ENCODE peak calls at places on chromosome 13, in seven cellular contexts. One of them, this sample, is unnamed.

GRCh38 chr13:37207646-37208045 is 102.2 kb upstream of the CSNK1A1L start:
- DNase-seq in NCI-H1092 treated with DMSO at 0.1 percent for 48 hours: no peak
- DNase-seq in astrocyte of the spinal cord: peak
- DNase-seq in Kasumi-1: no peak
- DNase-seq in HS-27A: no peak
- DNase-seq in activated CD8-positive, alpha-beta memory T cell treated with anti-CD3 and anti-CD28 coated beads, Interleukin-2, amount 50 U/mL, for 48 hours: no peak
- DNase-seq in stimulated activated CD4-positive, alpha-beta T cell treated with anti-CD3 and anti-CD28 coated beads, Interleukin-15, amount 100 ng/mL, for 1 hour: no peak
- DNase-seq in this sample: no peak

GRCh38 chr13:87129602-87130300 is 541.4 kb upstream of the SLITRK5 start:
- DNase-seq in activated CD8-positive, alpha-beta memory T cell treated with anti-CD3 and anti-CD28 coated beads, Interleukin-2, amount 50 U/mL, for 48 hours: no peak
- DNase-seq in NCI-H1092 treated with DMSO at 0.1 percent for 48 hours: no peak
- DNase-seq in Kasumi-1: no peak
- DNase-seq in astrocyte of the spinal cord: peak
- DNase-seq in HS-27A: no peak
- DNase-seq in stimulated activated CD4-positive, alpha-beta T cell treated with anti-CD3 and anti-CD28 coated beads, Interleukin-15, amount 100 ng/mL, for 1 hour: no peak
- DNase-seq in this sample: peak

GRCh38 chr13:87680298-87680697 is 9.1 kb downstream of the SLITRK5 start:
- DNase-seq in Kasumi-1: no peak
- DNase-seq in HS-27A: no peak
- DNase-seq in astrocyte of the spinal cord: peak
- DNase-seq in activated CD8-positive, alpha-beta memory T cell treated with anti-CD3 and anti-CD28 coated beads, Interleukin-2, amount 50 U/mL, for 48 hours: no peak
- DNase-seq in stimulated activated CD4-positive, alpha-beta T cell treated with anti-CD3 and anti-CD28 coated beads, Interleukin-15, amount 100 ng/mL, for 1 hour: no peak
- DNase-seq in NCI-H1092 treated with DMSO at 0.1 percent for 48 hours: peak
- DNase-seq in this sample: peak

GRCh38 chr13:113596321-113597200 is 12.0 kb downstream of the TFDP1 start:
- DNase-seq in Kasumi-1: no peak
- DNase-seq in NCI-H1092 treated with DMSO at 0.1 percent for 48 hours: no peak
- DNase-seq in stimulated activated CD4-positive, alpha-beta T cell treated with anti-CD3 and anti-CD28 coated beads, Interleukin-15, amount 100 ng/mL, for 1 hour: no peak
- DNase-seq in astrocyte of the spinal cord: no peak
- DNase-seq in activated CD8-positive, alpha-beta memory T cell treated with anti-CD3 and anti-CD28 coated beads, Interleukin-2, amount 50 U/mL, for 48 hours: peak
- DNase-seq in HS-27A: no peak
- DNase-seq in this sample: no peak

GRCh38 chr13:28918030-28918429 is 97.9 kb downstream of the MTUS2 start:
- DNase-seq in Kasumi-1: no peak
- DNase-seq in NCI-H1092 treated with DMSO at 0.1 percent for 48 hours: no peak
- DNase-seq in activated CD8-positive, alpha-beta memory T cell treated with anti-CD3 and anti-CD28 coated beads, Interleukin-2, amount 50 U/mL, for 48 hours: no peak
- DNase-seq in astrocyte of the spinal cord: no peak
- DNase-seq in HS-27A: no peak
- DNase-seq in stimulated activated CD4-positive, alpha-beta T cell treated with anti-CD3 and anti-CD28 coated beads, Interleukin-15, amount 100 ng/mL, for 1 hour: no peak
- DNase-seq in this sample: no peak

GRCh38 chr13:41909524-41909923 is 51.4 kb downstream of the VWA8 start:
- DNase-seq in HS-27A: no peak
- DNase-seq in stimulated activated CD4-positive, alpha-beta T cell treated with anti-CD3 and anti-CD28 coated beads, Interleukin-15, amount 100 ng/mL, for 1 hour: no peak
- DNase-seq in astrocyte of the spinal cord: no peak
- DNase-seq in Kasumi-1: no peak
- DNase-seq in activated CD8-positive, alpha-beta memory T cell treated with anti-CD3 and anti-CD28 coated beads, Interleukin-2, amount 50 U/mL, for 48 hours: no peak
- DNase-seq in NCI-H1092 treated with DMSO at 0.1 percent for 48 hours: no peak
- DNase-seq in this sample: no peak

GRCh38 chr13:65336916-65337315 is 1893.2 kb downstream of the PCDH9 start:
- DNase-seq in NCI-H1092 treated with DMSO at 0.1 percent for 48 hours: peak
- DNase-seq in stimulated activated CD4-positive, alpha-beta T cell treated with anti-CD3 and anti-CD28 coated beads, Interleukin-15, amount 100 ng/mL, for 1 hour: no peak
- DNase-seq in Kasumi-1: no peak
- DNase-seq in astrocyte of the spinal cord: peak
- DNase-seq in HS-27A: no peak
- DNase-seq in activated CD8-positive, alpha-beta memory T cell treated with anti-CD3 and anti-CD28 coated beads, Interleukin-2, amount 50 U/mL, for 48 hours: no peak
- DNase-seq in this sample: no peak

GRCh38 chr13:95571941-95572340 is 19.4 kb downstream of the CLDN10 start:
- DNase-seq in NCI-H1092 treated with DMSO at 0.1 percent for 48 hours: no peak
- DNase-seq in activated CD8-positive, alpha-beta memory T cell treated with anti-CD3 and anti-CD28 coated beads, Interleukin-2, amount 50 U/mL, for 48 hours: no peak
- DNase-seq in stimulated activated CD4-positive, alpha-beta T cell treated with anti-CD3 and anti-CD28 coated beads, Interleukin-15, amount 100 ng/mL, for 1 hour: no peak
- DNase-seq in Kasumi-1: no peak
- DNase-seq in HS-27A: no peak
- DNase-seq in astrocyte of the spinal cord: no peak
- DNase-seq in this sample: no peak

GRCh38 chr13:54890976-54891375 is 1862.4 kb downstream of the OLFM4 start:
- DNase-seq in HS-27A: no peak
- DNase-seq in Kasumi-1: no peak
- DNase-seq in astrocyte of the spinal cord: no peak
- DNase-seq in NCI-H1092 treated with DMSO at 0.1 percent for 48 hours: no peak
- DNase-seq in stimulated activated CD4-positive, alpha-beta T cell treated with anti-CD3 and anti-CD28 coated beads, Interleukin-15, amount 100 ng/mL, for 1 hour: no peak
- DNase-seq in activated CD8-positive, alpha-beta memory T cell treated with anti-CD3 and anti-CD28 coated beads, Interleukin-2, amount 50 U/mL, for 48 hours: no peak
- DNase-seq in this sample: no peak

GRCh38 chr13:37403776-37404497 is 194.6 kb downstream of the POSTN start:
- DNase-seq in Kasumi-1: no peak
- DNase-seq in NCI-H1092 treated with DMSO at 0.1 percent for 48 hours: no peak
- DNase-seq in astrocyte of the spinal cord: peak
- DNase-seq in HS-27A: no peak
- DNase-seq in stimulated activated CD4-positive, alpha-beta T cell treated with anti-CD3 and anti-CD28 coated beads, Interleukin-15, amount 100 ng/mL, for 1 hour: no peak
- DNase-seq in activated CD8-positive, alpha-beta memory T cell treated with anti-CD3 and anti-CD28 coated beads, Interleukin-2, amount 50 U/mL, for 48 hours: no peak
- DNase-seq in this sample: no peak

GRCh38 chr13:76672422-76672821 is 213.8 kb downstream of the KCTD12 start:
- DNase-seq in stimulated activated CD4-positive, alpha-beta T cell treated with anti-CD3 and anti-CD28 coated beads, Interleukin-15, amount 100 ng/mL, for 1 hour: no peak
- DNase-seq in astrocyte of the spinal cord: peak
- DNase-seq in activated CD8-positive, alpha-beta memory T cell treated with anti-CD3 and anti-CD28 coated beads, Interleukin-2, amount 50 U/mL, for 48 hours: no peak
- DNase-seq in NCI-H1092 treated with DMSO at 0.1 percent for 48 hours: no peak
- DNase-seq in HS-27A: no peak
- DNase-seq in Kasumi-1: no peak
- DNase-seq in this sample: no peak

GRCh38 chr13:24106429-24106828 is 54.1 kb upstream of the SPATA13 start:
- DNase-seq in astrocyte of the spinal cord: no peak
- DNase-seq in Kasumi-1: no peak
- DNase-seq in NCI-H1092 treated with DMSO at 0.1 percent for 48 hours: no peak
- DNase-seq in stimulated activated CD4-positive, alpha-beta T cell treated with anti-CD3 and anti-CD28 coated beads, Interleukin-15, amount 100 ng/mL, for 1 hour: no peak
- DNase-seq in activated CD8-positive, alpha-beta memory T cell treated with anti-CD3 and anti-CD28 coated beads, Interleukin-2, amount 50 U/mL, for 48 hours: no peak
- DNase-seq in HS-27A: no peak
- DNase-seq in this sample: no peak

GRCh38 chr13:72716776-72717175 is 10.7 kb downstream of the MZT1 start:
- DNase-seq in activated CD8-positive, alpha-beta memory T cell treated with anti-CD3 and anti-CD28 coated beads, Interleukin-2, amount 50 U/mL, for 48 hours: no peak
- DNase-seq in HS-27A: no peak
- DNase-seq in Kasumi-1: no peak
- DNase-seq in stimulated activated CD4-positive, alpha-beta T cell treated with anti-CD3 and anti-CD28 coated beads, Interleukin-15, amount 100 ng/mL, for 1 hour: no peak
- DNase-seq in NCI-H1092 treated with DMSO at 0.1 percent for 48 hours: no peak
- DNase-seq in astrocyte of the spinal cord: no peak
- DNase-seq in this sample: no peak

GRCh38 chr13:95533545-95534135 is 18.9 kb upstream of the CLDN10 start:
- DNase-seq in astrocyte of the spinal cord: no peak
- DNase-seq in NCI-H1092 treated with DMSO at 0.1 percent for 48 hours: no peak
- DNase-seq in activated CD8-positive, alpha-beta memory T cell treated with anti-CD3 and anti-CD28 coated beads, Interleukin-2, amount 50 U/mL, for 48 hours: no peak
- DNase-seq in stimulated activated CD4-positive, alpha-beta T cell treated with anti-CD3 and anti-CD28 coated beads, Interleukin-15, amount 100 ng/mL, for 1 hour: no peak
- DNase-seq in HS-27A: no peak
- DNase-seq in Kasumi-1: no peak
- DNase-seq in this sample: no peak

GRCh38 chr13:72959643-72960042 is 99.2 kb upstream of the KLF5 start:
- DNase-seq in astrocyte of the spinal cord: peak
- DNase-seq in stimulated activated CD4-positive, alpha-beta T cell treated with anti-CD3 and anti-CD28 coated beads, Interleukin-15, amount 100 ng/mL, for 1 hour: no peak
- DNase-seq in Kasumi-1: no peak
- DNase-seq in NCI-H1092 treated with DMSO at 0.1 percent for 48 hours: no peak
- DNase-seq in HS-27A: no peak
- DNase-seq in activated CD8-positive, alpha-beta memory T cell treated with anti-CD3 and anti-CD28 coated beads, Interleukin-2, amount 50 U/mL, for 48 hours: no peak
- DNase-seq in this sample: no peak

GRCh38 chr13:102555914-102556553 is 40.8 kb upstream of the TPP2 start:
- DNase-seq in NCI-H1092 treated with DMSO at 0.1 percent for 48 hours: peak
- DNase-seq in HS-27A: no peak
- DNase-seq in activated CD8-positive, alpha-beta memory T cell treated with anti-CD3 and anti-CD28 coated beads, Interleukin-2, amount 50 U/mL, for 48 hours: no peak
- DNase-seq in Kasumi-1: peak
- DNase-seq in stimulated activated CD4-positive, alpha-beta T cell treated with anti-CD3 and anti-CD28 coated beads, Interleukin-15, amount 100 ng/mL, for 1 hour: no peak
- DNase-seq in astrocyte of the spinal cord: peak
- DNase-seq in this sample: peak

GRCh38 chr13:60018536-60018935 is 145.2 kb downstream of the DIAPH3 start:
- DNase-seq in NCI-H1092 treated with DMSO at 0.1 percent for 48 hours: no peak
- DNase-seq in astrocyte of the spinal cord: no peak
- DNase-seq in HS-27A: no peak
- DNase-seq in Kasumi-1: no peak
- DNase-seq in activated CD8-positive, alpha-beta memory T cell treated with anti-CD3 and anti-CD28 coated beads, Interleukin-2, amount 50 U/mL, for 48 hours: no peak
- DNase-seq in stimulated activated CD4-positive, alpha-beta T cell treated with anti-CD3 and anti-CD28 coated beads, Interleukin-15, amount 100 ng/mL, for 1 hour: no peak
- DNase-seq in this sample: no peak

GRCh38 chr13:75603038-75603437 is 33.1 kb upstream of the LMO7 start:
- DNase-seq in astrocyte of the spinal cord: no peak
- DNase-seq in HS-27A: no peak
- DNase-seq in NCI-H1092 treated with DMSO at 0.1 percent for 48 hours: no peak
- DNase-seq in activated CD8-positive, alpha-beta memory T cell treated with anti-CD3 and anti-CD28 coated beads, Interleukin-2, amount 50 U/mL, for 48 hours: no peak
- DNase-seq in Kasumi-1: no peak
- DNase-seq in stimulated activated CD4-positive, alpha-beta T cell treated with anti-CD3 and anti-CD28 coated beads, Interleukin-15, amount 100 ng/mL, for 1 hour: no peak
- DNase-seq in this sample: no peak

GRCh38 chr13:112690242-112690943 is 555 bp downstream of the ATP11A start:
- DNase-seq in astrocyte of the spinal cord: peak
- DNase-seq in activated CD8-positive, alpha-beta memory T cell treated with anti-CD3 and anti-CD28 coated beads, Interleukin-2, amount 50 U/mL, for 48 hours: peak
- DNase-seq in NCI-H1092 treated with DMSO at 0.1 percent for 48 hours: no peak
- DNase-seq in HS-27A: no peak
- DNase-seq in stimulated activated CD4-positive, alpha-beta T cell treated with anti-CD3 and anti-CD28 coated beads, Interleukin-15, amount 100 ng/mL, for 1 hour: no peak
- DNase-seq in Kasumi-1: no peak
- DNase-seq in this sample: peak

GRCh38 chr13:23751195-23751594 is 138.0 kb downstream of the MIPEP start:
- DNase-seq in activated CD8-positive, alpha-beta memory T cell treated with anti-CD3 and anti-CD28 coated beads, Interleukin-2, amount 50 U/mL, for 48 hours: no peak
- DNase-seq in NCI-H1092 treated with DMSO at 0.1 percent for 48 hours: no peak
- DNase-seq in stimulated activated CD4-positive, alpha-beta T cell treated with anti-CD3 and anti-CD28 coated beads, Interleukin-15, amount 100 ng/mL, for 1 hour: no peak
- DNase-seq in HS-27A: no peak
- DNase-seq in Kasumi-1: no peak
- DNase-seq in astrocyte of the spinal cord: peak
- DNase-seq in this sample: no peak

This sample was measured in ACHN.